ENCODE peak calls at places on chromosomes 16 and 17, in six cellular contexts. One of them, this sample, is unnamed. For H3K4me1 and H3K36me3, the result is how much of the 10 kb centered on the place peaks cover.

GRCh38 chr17:78019367-78019975 is 61.0 kb downstream of the TNRC6C start:
- DNase-seq in prostate gland: no peak
- DNase-seq in SK-N-SH: peak
- DNase-seq in IMR-90: peak
- DNase-seq in tibial nerve: no peak
- DNase-seq in right lobe of liver: no peak
- DNase-seq in this sample: no peak

GRCh38 chr16:35533683-35534082 is 2074.3 kb downstream of the TP53TG3F start:
- DNase-seq in IMR-90: no peak
- DNase-seq in SK-N-SH: no peak
- DNase-seq in right lobe of liver: no peak
- DNase-seq in tibial nerve: no peak
- DNase-seq in prostate gland: no peak
- DNase-seq in this sample: no peak

GRCh38 chr17:33234930-33235685 is 58.0 kb downstream of the ASIC2 start:
- DNase-seq in IMR-90: peak
- DNase-seq in SK-N-SH: peak
- DNase-seq in prostate gland: peak
- DNase-seq in tibial nerve: peak
- DNase-seq in right lobe of liver: no peak
- DNase-seq in this sample: no peak

GRCh38 chr16:5069048-5069447 is 2.6 kb upstream of the ALG1 start:
- DNase-seq in IMR-90: no peak
- DNase-seq in SK-N-SH: no peak
- DNase-seq in right lobe of liver: no peak
- DNase-seq in tibial nerve: no peak
- DNase-seq in prostate gland: no peak
- DNase-seq in this sample: no peak

GRCh38 chr17:82623707-82624106 is 24.5 kb downstream of the WDR45B start:
- DNase-seq in right lobe of liver: no peak
- DNase-seq in prostate gland: no peak
- DNase-seq in IMR-90: no peak
- DNase-seq in SK-N-SH: no peak
- DNase-seq in tibial nerve: no peak
- DNase-seq in this sample: no peak

GRCh38 chr17:51362818-51363598 is 102.7 kb downstream of the UTP18 start:
- DNase-seq in right lobe of liver: no peak
- DNase-seq in SK-N-SH: no peak
- DNase-seq in IMR-90: no peak
- DNase-seq in tibial nerve: no peak
- DNase-seq in prostate gland: no peak
- DNase-seq in this sample: peak

GRCh38 chr17:38920374-38921291 is 4.8 kb upstream of the LASP1NB start:
- DNase-seq in IMR-90: no peak
- DNase-seq in right lobe of liver: no peak
- DNase-seq in tibial nerve: no peak
- DNase-seq in prostate gland: no peak
- DNase-seq in SK-N-SH: no peak
- DNase-seq in this sample: peak

GRCh38 chr17:73410586-73411329 is 99.0 kb upstream of the CDC42EP4 start:
- DNase-seq in SK-N-SH: no peak
- DNase-seq in IMR-90: no peak
- DNase-seq in prostate gland: no peak
- DNase-seq in tibial nerve: no peak
- DNase-seq in right lobe of liver: peak
- DNase-seq in this sample: no peak

GRCh38 chr16:55822280-55822810 is 10.6 kb downstream of the CES1 start:
- DNase-seq in right lobe of liver: no peak
- DNase-seq in IMR-90: no peak
- DNase-seq in prostate gland: no peak
- DNase-seq in tibial nerve: no peak
- DNase-seq in SK-N-SH: no peak
- DNase-seq in this sample: peak

GRCh38 chr17:1108560-1108809 is 71.3 kb downstream of the ABR start:
- DNase-seq in right lobe of liver: no peak
- DNase-seq in prostate gland: no peak
- DNase-seq in tibial nerve: no peak
- DNase-seq in IMR-90: no peak
- DNase-seq in SK-N-SH: no peak
- DNase-seq in this sample: no peak

GRCh38 chr16:1917056-1917664 is 1.1 kb downstream of the HS3ST6 start:
- DNase-seq in tibial nerve: no peak
- DNase-seq in right lobe of liver: no peak
- DNase-seq in IMR-90: no peak
- DNase-seq in SK-N-SH: no peak
- DNase-seq in prostate gland: no peak
- DNase-seq in this sample: no peak

GRCh38 chr16:81837312-81837748 is 58.2 kb downstream of the PLCG2 start:
- DNase-seq in tibial nerve: no peak
- DNase-seq in prostate gland: no peak
- DNase-seq in SK-N-SH: no peak
- DNase-seq in right lobe of liver: no peak
- DNase-seq in IMR-90: no peak
- DNase-seq in this sample: no peak

GRCh38 chr17:82978765-82979349 is 100.6 kb upstream of the METRNL start:
- DNase-seq in IMR-90: no peak
- DNase-seq in SK-N-SH: no peak
- DNase-seq in right lobe of liver: no peak
- DNase-seq in prostate gland: no peak
- DNase-seq in tibial nerve: no peak
- DNase-seq in this sample: no peak

GRCh38 chr16:23182675-23183485 is at the start of gene SCNN1G:
- DNase-seq in right lobe of liver: no peak
- DNase-seq in tibial nerve: no peak
- DNase-seq in IMR-90: no peak
- DNase-seq in prostate gland: no peak
- DNase-seq in SK-N-SH: peak
- DNase-seq in this sample: peak
- TF ChIP-seq CTCF in right lobe of liver: no peak
- TF ChIP-seq CTCF in tibial nerve: peak
- TF ChIP-seq CTCF in IMR-90: no peak
- TF ChIP-seq CTCF in prostate gland: no peak
- TF ChIP-seq CTCF in SK-N-SH: peak
- TF ChIP-seq CTCF in this sample: peak

DNA sequence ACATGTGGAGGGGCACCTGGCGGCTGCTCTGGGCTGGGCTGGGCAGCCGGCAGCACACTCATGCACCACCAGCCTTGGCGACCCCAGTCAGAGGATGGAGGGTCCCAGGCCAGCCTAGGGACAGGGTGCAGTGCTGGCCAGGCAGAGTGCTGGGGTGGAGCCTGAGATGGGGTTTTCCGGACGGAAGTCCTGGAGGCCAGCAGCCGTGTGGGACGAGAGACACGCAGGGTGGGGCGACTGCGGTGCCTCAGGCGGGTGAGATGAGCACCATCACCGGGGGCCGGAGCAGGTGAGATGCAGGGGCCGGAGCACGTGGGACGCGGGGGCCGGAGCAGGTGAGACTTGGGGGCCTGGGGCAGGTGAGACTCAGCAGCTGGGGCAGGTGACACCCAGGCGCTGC is 55.2 kb downstream of the LMF1 start:
- DNase-seq in tibial nerve: no peak
- DNase-seq in prostate gland: no peak
- DNase-seq in SK-N-SH: no peak
- DNase-seq in right lobe of liver: no peak
- DNase-seq in IMR-90: no peak
- DNase-seq in this sample: no peak
- H3K4me1 ChIP-seq in tibial nerve: under half
- H3K4me1 ChIP-seq in prostate gland: under half
- H3K4me1 ChIP-seq in SK-N-SH: under half
- H3K4me1 ChIP-seq in right lobe of liver: under half
- H3K4me1 ChIP-seq in IMR-90: under half
- H3K4me1 ChIP-seq in this sample: under half

DNA sequence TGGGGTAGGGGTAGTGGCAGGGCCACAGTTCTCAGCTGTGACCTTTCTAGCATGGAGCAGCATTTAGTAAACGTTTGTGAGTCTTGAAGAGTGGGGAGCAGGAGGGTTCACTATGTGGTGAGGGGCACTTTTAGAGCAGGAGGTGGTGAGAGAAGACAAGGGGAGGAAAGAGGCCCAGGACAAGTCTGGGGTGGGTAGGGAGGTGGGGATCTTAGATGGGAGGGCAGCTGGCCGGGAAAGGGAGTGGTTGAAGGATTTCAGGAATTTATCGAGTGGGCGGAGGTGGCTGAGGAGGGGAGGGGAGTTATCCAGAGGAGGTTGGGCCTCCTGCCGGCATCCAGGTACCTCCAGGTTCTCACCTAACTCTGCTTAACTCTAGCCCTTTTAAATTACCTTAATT is 1.9 kb downstream of the CLEC16A start:
- DNase-seq in prostate gland: no peak
- DNase-seq in IMR-90: no peak
- DNase-seq in SK-N-SH: no peak
- DNase-seq in tibial nerve: no peak
- DNase-seq in right lobe of liver: no peak
- DNase-seq in this sample: peak
- H3K36me3 ChIP-seq in prostate gland: under half
- H3K36me3 ChIP-seq in IMR-90: under half
- H3K36me3 ChIP-seq in SK-N-SH: under half
- H3K36me3 ChIP-seq in tibial nerve: under half
- H3K36me3 ChIP-seq in right lobe of liver: under half
- H3K36me3 ChIP-seq in this sample: under half

GRCh38 chr17:2282297-2282873 is 21.2 kb downstream of the SMG6 start:
- DNase-seq in right lobe of liver: no peak
- DNase-seq in SK-N-SH: peak
- DNase-seq in tibial nerve: no peak
- DNase-seq in prostate gland: no peak
- DNase-seq in IMR-90: peak
- DNase-seq in this sample: peak
- TF ChIP-seq CTCF in right lobe of liver: peak
- TF ChIP-seq CTCF in SK-N-SH: peak
- TF ChIP-seq CTCF in tibial nerve: peak
- TF ChIP-seq CTCF in prostate gland: peak
- TF ChIP-seq CTCF in IMR-90: peak
- TF ChIP-seq CTCF in this sample: peak

DNA sequence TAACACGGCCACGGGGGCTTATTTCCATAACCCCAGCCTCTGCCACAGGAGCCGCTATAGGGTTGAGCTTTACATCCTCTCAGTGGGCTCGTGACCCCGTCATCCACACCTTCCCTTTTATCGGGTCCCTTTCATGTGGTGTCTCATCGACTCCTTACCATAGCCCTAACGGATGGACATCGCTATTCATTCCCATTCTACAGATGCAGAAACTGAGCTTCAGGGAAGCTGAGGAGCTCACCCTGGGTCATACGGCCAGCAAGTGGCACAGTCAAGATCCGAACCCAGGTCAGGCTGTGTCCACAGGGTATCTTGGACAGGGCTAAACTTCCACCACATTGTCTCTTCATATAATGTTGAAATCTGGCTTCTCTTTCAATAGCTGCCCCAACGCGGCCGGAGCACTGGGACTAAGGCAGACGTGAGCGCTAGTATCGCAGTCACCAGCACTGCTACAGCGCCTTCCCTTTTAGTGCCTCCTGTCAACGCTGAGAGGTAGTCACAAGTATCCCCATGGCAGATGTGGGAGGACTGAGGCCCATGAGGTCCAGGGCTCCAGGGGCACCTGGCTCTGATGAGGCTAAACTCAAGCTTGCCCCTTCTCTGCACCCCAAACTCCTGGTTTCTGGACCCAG is 50.8 kb downstream of the SOCS1 start:
- DNase-seq in SK-N-SH: no peak
- DNase-seq in tibial nerve: no peak
- DNase-seq in right lobe of liver: no peak
- DNase-seq in prostate gland: no peak
- DNase-seq in IMR-90: no peak
- DNase-seq in this sample: no peak
- H3K4me1 ChIP-seq in SK-N-SH: under half
- H3K4me1 ChIP-seq in tibial nerve: under half
- H3K4me1 ChIP-seq in right lobe of liver: under half
- H3K4me1 ChIP-seq in prostate gland: under half
- H3K4me1 ChIP-seq in IMR-90: under half
- H3K4me1 ChIP-seq in this sample: under half

GRCh38 chr16:89540557-89540956 is 19.9 kb upstream of the RPL13 start:
- DNase-seq in SK-N-SH: no peak
- DNase-seq in prostate gland: no peak
- DNase-seq in right lobe of liver: no peak
- DNase-seq in IMR-90: no peak
- DNase-seq in tibial nerve: no peak
- DNase-seq in this sample: no peak
- H3K36me3 ChIP-seq in SK-N-SH: under half
- H3K36me3 ChIP-seq in prostate gland: under half
- H3K36me3 ChIP-seq in right lobe of liver: under half
- H3K36me3 ChIP-seq in IMR-90: half or more
- H3K36me3 ChIP-seq in tibial nerve: under half
- H3K36me3 ChIP-seq in this sample: half or more

DNA sequence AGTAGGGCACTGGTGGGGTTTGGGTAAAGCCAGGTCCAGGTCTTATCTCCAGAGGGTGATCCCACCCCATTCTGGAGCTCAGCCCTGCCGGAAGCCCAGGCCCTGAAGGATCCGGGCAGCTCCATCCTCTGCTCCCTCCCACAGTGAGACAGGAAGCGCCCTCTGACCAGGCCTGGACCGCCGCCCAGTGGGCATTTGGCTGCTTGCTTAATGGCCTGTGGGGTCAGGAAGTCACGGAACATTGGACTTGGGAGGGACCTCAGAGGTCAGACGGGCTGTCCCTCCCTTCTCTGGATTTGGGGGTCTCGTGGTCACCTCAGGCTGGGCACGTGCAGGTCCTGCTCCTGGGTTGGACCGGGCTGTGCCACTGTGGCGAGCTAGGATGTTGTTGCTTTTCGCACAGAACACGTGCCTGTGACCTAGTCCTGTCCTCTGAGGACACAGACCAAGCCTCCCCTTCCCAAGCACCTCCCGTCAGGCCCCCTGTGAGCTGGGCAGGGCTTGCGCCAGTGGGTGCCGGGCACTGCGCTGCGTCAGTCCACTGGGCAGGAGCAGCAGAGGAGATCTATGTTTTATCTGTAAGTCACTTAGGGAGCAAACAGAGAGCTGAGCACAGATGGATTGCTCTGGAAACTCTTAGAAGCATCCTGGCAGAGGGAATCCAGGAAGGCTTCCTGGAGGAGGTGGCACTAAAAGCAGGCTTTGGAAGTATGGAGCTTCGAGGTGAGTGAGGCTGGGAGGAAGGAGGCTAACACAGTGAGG is 49.4 kb upstream of the GSE1 start:
- DNase-seq in prostate gland: no peak
- DNase-seq in SK-N-SH: peak
- DNase-seq in tibial nerve: peak
- DNase-seq in IMR-90: peak
- DNase-seq in right lobe of liver: peak
- DNase-seq in this sample: peak
- TF ChIP-seq CTCF in prostate gland: no peak
- TF ChIP-seq CTCF in SK-N-SH: peak
- TF ChIP-seq CTCF in tibial nerve: no peak
- TF ChIP-seq CTCF in IMR-90: no peak
- TF ChIP-seq CTCF in right lobe of liver: peak
- TF ChIP-seq CTCF in this sample: peak